ENCODE peak calls at places on chromosome 14, in six cellular contexts. One of them, this sample, is unnamed.

GRCh38 chr14:45140661-45141187 is 5.0 kb downstream of the FANCM start:
- DNase-seq in nucleus accumbens: no peak
- DNase-seq in brain microvascular endothelial cell: no peak
- DNase-seq in epithelial cell of prostate: no peak
- DNase-seq in pancreas: no peak
- DNase-seq in AG04450: no peak
- DNase-seq in this sample: no peak

GRCh38 chr14:77143071-77143470 is 1.5 kb upstream of the ZDHHC22 start:
- DNase-seq in epithelial cell of prostate: no peak
- DNase-seq in nucleus accumbens: peak; percentile 15
- DNase-seq in brain microvascular endothelial cell: no peak
- DNase-seq in AG04450: no peak
- DNase-seq in pancreas: no peak
- DNase-seq in this sample: no peak

GRCh38 chr14:31025335-31026075 is at the start of gene AP4S1:
- DNase-seq in epithelial cell of prostate: no peak
- DNase-seq in pancreas: peak; percentile 35
- DNase-seq in nucleus accumbens: peak; percentile 53
- DNase-seq in brain microvascular endothelial cell: no peak
- DNase-seq in AG04450: no peak
- DNase-seq in this sample: no peak

GRCh38 chr14:55123101-55123500 is 6.0 kb upstream of the LGALS3 start:
- DNase-seq in nucleus accumbens: no peak
- DNase-seq in brain microvascular endothelial cell: peak; percentile 96
- DNase-seq in AG04450: peak; percentile 84
- DNase-seq in epithelial cell of prostate: no peak
- DNase-seq in pancreas: no peak
- DNase-seq in this sample: peak; percentile 95

GRCh38 chr14:61388173-61388975 is 67.0 kb downstream of the PRKCH start:
- DNase-seq in nucleus accumbens: no peak
- DNase-seq in pancreas: no peak
- DNase-seq in epithelial cell of prostate: peak; percentile 93
- DNase-seq in brain microvascular endothelial cell: no peak
- DNase-seq in AG04450: no peak
- DNase-seq in this sample: peak; percentile 5

GRCh38 chr14:89171168-89171567 is 245.9 kb downstream of the FOXN3 start:
- DNase-seq in pancreas: no peak
- DNase-seq in nucleus accumbens: no peak
- DNase-seq in epithelial cell of prostate: no peak
- DNase-seq in brain microvascular endothelial cell: no peak
- DNase-seq in AG04450: no peak
- DNase-seq in this sample: peak; percentile 91

GRCh38 chr14:32006267-32007110 is 70.6 kb upstream of the ARHGAP5 start:
- DNase-seq in AG04450: no peak
- DNase-seq in nucleus accumbens: no peak
- DNase-seq in pancreas: no peak
- DNase-seq in brain microvascular endothelial cell: no peak
- DNase-seq in epithelial cell of prostate: no peak
- DNase-seq in this sample: peak; percentile 63

GRCh38 chr14:51931308-51931707 is 58.0 kb upstream of the RTRAF start:
- DNase-seq in brain microvascular endothelial cell: no peak
- DNase-seq in pancreas: no peak
- DNase-seq in nucleus accumbens: no peak
- DNase-seq in AG04450: no peak
- DNase-seq in epithelial cell of prostate: no peak
- DNase-seq in this sample: no peak

GRCh38 chr14:42532194-42532593 is 925.5 kb downstream of the LRFN5 start:
- DNase-seq in nucleus accumbens: no peak
- DNase-seq in pancreas: no peak
- DNase-seq in AG04450: no peak
- DNase-seq in brain microvascular endothelial cell: no peak
- DNase-seq in epithelial cell of prostate: no peak
- DNase-seq in this sample: no peak

GRCh38 chr14:61511558-61511924 is 183.8 kb upstream of the HIF1A start:
- DNase-seq in AG04450: no peak
- DNase-seq in pancreas: no peak
- DNase-seq in brain microvascular endothelial cell: no peak
- DNase-seq in epithelial cell of prostate: no peak
- DNase-seq in nucleus accumbens: no peak
- DNase-seq in this sample: peak; percentile 30

GRCh38 chr14:72917420-72917819 is 8.8 kb upstream of the DCAF4 start:
- DNase-seq in nucleus accumbens: no peak
- DNase-seq in pancreas: no peak
- DNase-seq in AG04450: no peak
- DNase-seq in epithelial cell of prostate: no peak
- DNase-seq in brain microvascular endothelial cell: no peak
- DNase-seq in this sample: no peak

GRCh38 chr14:77459072-77459723 is 1.3 kb downstream of the AHSA1 start:
- DNase-seq in brain microvascular endothelial cell: peak; percentile 85
- DNase-seq in epithelial cell of prostate: no peak
- DNase-seq in pancreas: peak; percentile 7
- DNase-seq in nucleus accumbens: peak; percentile 34
- DNase-seq in AG04450: peak; percentile 55
- DNase-seq in this sample: peak; percentile 72

GRCh38 chr14:100594625-100594951 is 7.4 kb upstream of the BEGAIN start:
- DNase-seq in epithelial cell of prostate: no peak
- DNase-seq in pancreas: no peak
- DNase-seq in brain microvascular endothelial cell: no peak
- DNase-seq in nucleus accumbens: no peak
- DNase-seq in AG04450: no peak
- DNase-seq in this sample: no peak